ENCODE peak calls at places on chromosomes 16 and 17, in six cellular contexts. T, M, O, U, N and H are unnamed samples.
A peak's percentile ranks its signal among the peaks of the same experiment; 100 is the strongest.

GRCh38 chr16:10552998-10553491 is 27.4 kb downstream of the EMP2 start:
- DNase-seq in U (peak; percentile 70), T (peak; percentile 49), M (no peak), N (no peak), O (peak; percentile 77), H (peak; percentile 60)

GRCh38 chr17:2101448-2102257 is 46.8 kb downstream of the HIC1 start:
- DNase-seq in M (no peak), N (no peak), O (no peak), U (peak; percentile 44), T (no peak), H (no peak)

GRCh38 chr16:51429041-51429440 is 278.0 kb upstream of the SALL1 start:
- DNase-seq in O (no peak), M (no peak), U (no peak), N (no peak), T (no peak), H (no peak)

GRCh38 chr17:58325976-58326468 is 2.6 kb downstream of the TSPOAP1 start:
- DNase-seq in T (no peak), U (peak; percentile 47), N (no peak), O (no peak), M (no peak), H (peak; percentile 34)

GRCh38 chr17:8662973-8663372 is 32.4 kb upstream of the MYH10 start:
- DNase-seq in M (no peak), T (no peak), U (no peak), O (no peak), N (no peak), H (no peak)

GRCh38 chr17:41972571-41973411 is 6.2 kb downstream of the CNP start:
- DNase-seq in T (no peak), O (no peak), M (no peak), N (no peak), U (no peak), H (no peak)

GRCh38 chr17:44636562-44636961 is 19.7 kb upstream of the MEIOC start:
- DNase-seq in O (no peak), M (peak; percentile 72), N (peak; percentile 16), U (no peak), T (no peak), H (peak; percentile 69)

GRCh38 chr16:85757341-85757822 is 6.5 kb upstream of the C16orf74 start:
- DNase-seq in M (peak; percentile 89), T (peak; percentile 57), U (no peak), O (no peak), N (no peak), H (no peak)

GRCh38 chr17:18117533-18117932 is 9.0 kb downstream of the MYO15A start:
- DNase-seq in O (no peak), M (no peak), N (peak; percentile 42), T (no peak), U (no peak), H (no peak)

GRCh38 chr17:56440391-56440790 is 153.1 kb upstream of the NOG start:
- DNase-seq in U (no peak), T (no peak), N (no peak), M (peak; percentile 24), O (no peak), H (no peak)

GRCh38 chr17:51015145-51015558 is 105.5 kb downstream of the SPAG9 start:
- DNase-seq in O (no peak), U (no peak), M (peak; percentile 43), N (no peak), T (no peak), H (no peak)

GRCh38 chr16:716768-717325 is 1.9 kb downstream of the METRN start:
- DNase-seq in M (no peak), N (no peak), O (no peak), U (no peak), T (no peak), H (no peak)

GRCh38 chr17:42673885-42674754 is 2.7 kb downstream of the PLEKHH3 start:
- DNase-seq in N (peak; percentile 48), U (peak; percentile 75), O (peak; percentile 81), M (peak; percentile 50), T (no peak), H (peak; percentile 66)

GRCh38 chr17:6366144-6366755 is 68.7 kb downstream of the AIPL1 start:
- DNase-seq in O (peak; percentile 38), M (peak; percentile 24), U (no peak), T (no peak), N (no peak), H (no peak)

GRCh38 chr16:19110537-19111391 is 3.0 kb upstream of the ITPRIPL2 start:
- DNase-seq in U (no peak), T (no peak), N (peak; percentile 76), M (no peak), O (no peak), H (peak; percentile 38)

GRCh38 chr17:17026163-17026562 is 16.1 kb upstream of the MPRIP start:
- DNase-seq in U (no peak), O (no peak), N (no peak), M (no peak), T (no peak), H (no peak)

GRCh38 chr16:81413245-81413990 is 31.2 kb upstream of the CMIP start:
- DNase-seq in O (no peak), N (no peak), T (no peak), U (no peak), M (no peak), H (no peak)

GRCh38 chr17:49496183-49496865 is 1.2 kb downstream of the NGFR start:
- DNase-seq in O (peak; percentile 98), T (no peak), N (no peak), U (peak; percentile 76), M (peak; percentile 28), H (peak; percentile 72)

GRCh38 chr16:11585460-11586374 is 1.0 kb downstream of the LITAF start:
- DNase-seq in N (peak; percentile 53), U (no peak), M (peak; percentile 33), O (no peak), T (no peak), H (no peak)

GRCh38 chr17:12712941-12713340 is 47.3 kb downstream of the MYOCD start:
- DNase-seq in N (no peak), M (no peak), T (no peak), U (no peak), O (no peak), H (no peak)

GRCh38 chr17:35723735-35724134 is 7.7 kb upstream of the RASL10B start:
- DNase-seq in N (no peak), T (no peak), M (no peak), U (no peak), O (no peak), H (no peak)

GRCh38 chr17:36661047-36661666 is 59.8 kb downstream of the MRM1 start:
- DNase-seq in N (no peak), M (no peak), O (no peak), T (no peak), U (no peak), H (no peak)

GRCh38 chr16:88810868-88811599 is 694 bp downstream of the APRT start:
- DNase-seq in U (peak; percentile 83), N (peak; percentile 73), T (no peak), M (peak; percentile 69), O (no peak), H (peak; percentile 87)
- TF ChIP-seq POLR2A in U (no peak), N (no peak), T (peak; percentile 84), M (peak; percentile 81), O (no peak), H (peak; percentile 35)

GRCh38 chr17:76026714-76027158 is 370 bp downstream of the EVPL start:
- DNase-seq in M (no peak), T (no peak), O (no peak), U (no peak), N (no peak), H (peak; percentile 53)
- TF ChIP-seq RAD21 in M (no peak), T (no peak), O (no peak), U (no peak), N (no peak), H (no peak)

GRCh38 chr16:23771027-23771426 is 16.2 kb downstream of the CHP2 start:
- DNase-seq in O (no peak), U (no peak), M (no peak), T (no peak), N (no peak), H (no peak)

GRCh38 chr16:23771642-23772041 is 16.8 kb downstream of the CHP2 start:
- DNase-seq in O (no peak), N (no peak), U (peak; percentile 21), M (no peak), T (no peak), H (no peak)

GRCh38 chr16:23768581-23768980 is 13.8 kb downstream of the CHP2 start:
- DNase-seq in T (no peak), N (no peak), U (no peak), O (no peak), M (no peak), H (no peak)

DNA sequence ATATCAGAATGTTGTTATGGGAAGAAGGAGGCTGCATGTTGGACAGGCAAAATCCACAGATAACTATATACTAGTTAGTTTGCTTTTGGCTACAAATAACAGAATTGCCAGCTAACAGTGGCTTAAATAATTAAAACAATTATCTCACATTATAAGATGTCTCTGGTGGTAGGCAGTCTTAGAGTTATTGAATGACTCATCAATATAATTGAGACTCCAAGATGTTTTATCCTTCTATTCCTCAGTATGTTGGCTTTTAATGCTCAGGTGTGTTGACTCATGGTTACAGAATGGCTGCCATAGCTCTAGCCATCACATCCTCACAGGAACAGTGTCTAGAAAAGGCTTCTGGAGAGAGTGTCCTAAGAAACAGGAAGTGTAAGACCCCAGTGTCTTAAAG is 11.1 kb downstream of the CHP2 start:
- DNase-seq in M (no peak), N (no peak), T (no peak), U (no peak), O (no peak), H (no peak)
- TF ChIP-seq POLR2A in M (no peak), N (no peak), T (no peak), U (no peak), O (no peak), H (no peak)

DNA sequence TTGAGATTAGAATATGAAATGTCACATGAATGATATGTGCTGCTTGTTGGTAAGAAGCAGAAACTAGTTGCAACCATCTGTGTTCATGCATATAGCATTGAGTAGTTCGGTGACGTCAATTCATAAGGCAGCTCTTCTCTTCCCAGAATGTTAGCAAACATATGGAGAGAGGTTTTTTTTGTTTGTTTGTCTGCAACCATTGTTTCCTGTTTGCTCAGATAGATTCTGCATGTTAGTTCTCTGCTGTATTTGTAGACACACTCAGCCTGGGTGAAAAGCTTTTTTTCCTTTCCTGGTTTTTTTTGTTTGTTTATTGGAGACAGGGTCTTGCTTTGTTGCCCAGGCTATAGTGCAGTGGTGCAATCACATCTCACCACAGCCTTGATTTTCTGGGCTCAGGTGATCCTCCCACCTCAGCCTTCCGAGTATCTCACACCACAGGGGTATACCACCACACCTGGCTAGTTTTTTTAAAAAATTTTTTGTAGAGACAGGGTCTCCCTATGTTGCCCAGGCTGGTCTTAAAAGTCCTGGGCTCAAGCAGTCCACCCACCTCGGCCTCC is 16.7 kb downstream of the WSB1 start:
- DNase-seq in U (no peak), O (no peak), T (no peak), N (no peak), M (no peak), H (peak; percentile 69)
- TF ChIP-seq RAD21 in U (no peak), O (no peak), T (no peak), N (no peak), M (no peak), H (no peak)

GRCh38 chr17:32771396-32771795 is 105.5 kb downstream of the MYO1D start:
- DNase-seq in T (no peak), M (no peak), N (no peak), O (no peak), U (no peak), H (peak; percentile 14)
- TF ChIP-seq POLR2A in T (no peak), M (no peak), N (no peak), O (no peak), U (no peak), H (no peak)

DNA sequence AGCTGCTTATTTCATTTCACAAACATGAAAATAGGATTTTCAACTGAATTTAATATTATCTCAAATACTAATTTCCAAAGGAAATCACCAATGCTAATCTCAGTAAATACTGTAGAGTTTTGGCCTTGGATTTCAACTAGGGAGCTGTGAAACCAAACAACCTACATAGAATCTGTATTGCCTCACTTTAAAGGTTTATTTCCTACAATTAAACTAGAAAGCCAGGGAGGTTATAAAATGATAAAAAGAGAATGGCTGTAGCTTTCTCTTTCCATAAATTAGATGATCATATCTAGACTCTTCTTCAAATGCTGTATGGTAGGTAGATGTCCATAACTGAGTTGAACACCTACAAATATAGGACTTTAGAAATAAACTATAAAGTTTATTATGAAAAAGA is 82.8 kb downstream of the SKAP1 start:
- DNase-seq in M (no peak), N (no peak), T (no peak), U (no peak), O (no peak), H (no peak)
- TF ChIP-seq RAD21 in M (no peak), N (no peak), T (no peak), U (no peak), O (no peak), H (no peak)